ENCODE peak calls at places on chromosomes 6 and 20, in seven cellular contexts. E is effector CD8-positive, alpha-beta T cell; F is stimulated activated CD8-positive, alpha-beta memory T cell treated with anti-CD3 and anti-CD28 coated beads, Interleukin-4, amount 100 ng/mL, for 24 hours; N is amygdala; Z is stimulated activated CD4-positive, alpha-beta T cell treated with anti-CD3 and anti-CD28 coated beads, Interleukin-15, amount 100 ng/mL, for 1 hour; H is GM12865; P is EL. B is an unnamed sample.

GRCh38 chr6:41494212-41495115 is 51.7 kb upstream of the FOXP4 start:
- DNase-seq in N (no peak), E (no peak), H (no peak), Z (no peak), P (no peak), F (no peak), B (no peak)

GRCh38 chr6:44800171-44800671 is 412.7 kb downstream of the CDC5L start:
- DNase-seq in F (no peak), Z (no peak), N (no peak), H (no peak), P (no peak), E (no peak), B (no peak)

GRCh38 chr20:20455945-20456344 is 88.0 kb downstream of the INSM1 start:
- DNase-seq in F (no peak), H (no peak), E (no peak), N (no peak), Z (no peak), P (no peak), B (no peak)

GRCh38 chr6:113347420-113347819 is 509.7 kb upstream of the MARCKS start:
- DNase-seq in Z (no peak), H (no peak), P (peak; percentile 75), E (no peak), F (no peak), N (no peak), B (no peak)

GRCh38 chr6:36771145-36771544 is 68.1 kb downstream of the CPNE5 start:
- DNase-seq in F (no peak), N (no peak), P (no peak), H (no peak), Z (no peak), E (no peak), B (no peak)

GRCh38 chr6:11615214-11615602 is 77.7 kb downstream of the TMEM170B start:
- DNase-seq in H (no peak), E (no peak), N (no peak), F (no peak), P (peak; percentile 74), Z (no peak), B (no peak)

GRCh38 chr6:93343476-93343875 is 75.9 kb downstream of the EPHA7 start:
- DNase-seq in N (no peak), Z (no peak), P (no peak), H (no peak), E (no peak), F (no peak), B (no peak)

GRCh38 chr20:34543457-34544056 is 15.0 kb upstream of the MAP1LC3A start:
- DNase-seq in E (no peak), Z (no peak), P (no peak), H (no peak), F (no peak), N (no peak), B (no peak)

GRCh38 chr6:24444588-24444987 is 41.9 kb downstream of the MRS2 start:
- DNase-seq in F (no peak), H (no peak), E (no peak), P (no peak), Z (no peak), N (no peak), B (no peak)

GRCh38 chr6:159461266-159461665 is 231.8 kb downstream of the SOD2 start:
- DNase-seq in E (no peak), N (no peak), Z (no peak), F (no peak), P (peak; percentile 20), H (no peak), B (no peak)

B was measured in thoracic aorta.